ENCODE peak calls at places on chromosomes 3 and 15, in four cellular contexts. N is cardiac fibroblast, E is right atrium auricular region, M is colonic mucosa. R is an unnamed sample.

GRCh38 chr15:76840830-76841460 is 64.2 kb downstream of the SCAPER start:
- DNase-seq in N (peak), E (no peak), M (no peak), R (no peak)

GRCh38 chr3:101941253-101942039 is 92.1 kb downstream of the NFKBIZ start:
- DNase-seq in N (peak), E (no peak), M (no peak), R (no peak)

GRCh38 chr3:148861277-148861869 is 3.7 kb upstream of the CPA3 start:
- DNase-seq in N (peak), E (no peak), M (no peak), R (peak)

GRCh38 chr3:64008952-64009351 is 14.3 kb downstream of the PSMD6 start:
- DNase-seq in N (peak), E (no peak), M (no peak), R (no peak)

GRCh38 chr3:69740103-69741021 is 1.1 kb downstream of the MITF start:
- DNase-seq in N (no peak), E (no peak), M (peak), R (peak)

GRCh38 chr3:178084938-178085816 is 451.1 kb upstream of the KCNMB2 start:
- DNase-seq in N (peak), E (peak), M (peak), R (no peak)

GRCh38 chr15:90160781-90161727 is 40.1 kb upstream of the SEMA4B start:
- DNase-seq in N (no peak), E (no peak), M (peak), R (no peak)

GRCh38 chr15:50024183-50024795 is 94.7 kb downstream of the ATP8B4 start:
- DNase-seq in N (peak), E (no peak), M (no peak), R (no peak)

GRCh38 chr15:40028853-40029252 is 10.1 kb downstream of the SRP14 start:
- DNase-seq in N (no peak), E (no peak), M (no peak), R (no peak)

GRCh38 chr3:172388412-172389078 is 59.7 kb downstream of the GHSR start:
- DNase-seq in N (no peak), E (no peak), M (no peak), R (no peak)

GRCh38 chr3:99747915-99748314 is 69.7 kb upstream of the CMSS1 start:
- DNase-seq in N (peak), E (no peak), M (no peak), R (no peak)
- TF ChIP-seq CTCF in N (peak), E (no peak), M (no peak), R (no peak)

GRCh38 chr3:27228805-27229204 is 140.4 kb downstream of the NEK10 start:
- DNase-seq in N (no peak), E (no peak), M (no peak), R (no peak)
- TF ChIP-seq CTCF in N (no peak), E (no peak), M (no peak), R (no peak)

GRCh38 chr3:10974131-10974530 is 18.4 kb upstream of the SLC6A1 start:
- DNase-seq in N (no peak), E (no peak), M (no peak), R (no peak)

GRCh38 chr3:10972359-10972758 is 20.2 kb upstream of the SLC6A1 start:
- DNase-seq in N (no peak), E (no peak), M (no peak), R (no peak)

GRCh38 chr3:10975695-10976234 is 16.8 kb upstream of the SLC6A1 start:
- DNase-seq in N (no peak), E (no peak), M (no peak), R (no peak)

GRCh38 chr3:10974746-10975375 is 17.7 kb upstream of the SLC6A1 start:
- DNase-seq in N (no peak), E (no peak), M (no peak), R (no peak)

DNA sequence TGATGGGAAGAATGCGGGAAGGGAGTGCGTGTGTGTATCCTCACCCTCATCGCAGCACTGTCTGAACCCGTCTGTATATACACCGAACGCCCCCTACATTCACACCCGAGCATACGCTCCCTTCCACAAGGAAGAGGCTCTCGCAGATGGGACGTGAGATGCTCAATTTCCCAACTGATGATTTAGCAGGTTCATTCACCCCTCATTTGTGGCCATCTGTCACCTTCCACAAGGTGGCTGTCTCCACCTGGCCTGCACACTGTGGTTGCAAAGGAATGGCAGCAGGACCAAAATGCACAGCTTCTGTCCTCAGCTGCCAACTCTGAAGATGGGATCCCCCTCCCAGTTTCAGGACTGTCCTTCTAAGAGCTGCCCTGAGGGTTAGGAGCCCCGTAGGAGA is 19.4 kb upstream of the SLC6A1 start:
- DNase-seq in N (no peak), E (no peak), M (no peak), R (no peak)
- TF ChIP-seq CTCF in N (no peak), E (no peak), M (no peak), R (no peak)

GRCh38 chr15:66252411-66253295 is 897 bp downstream of the MEGF11 start:
- DNase-seq in N (peak), E (peak), M (peak), R (peak)
- TF ChIP-seq CTCF in N (peak), E (peak), M (peak), R (peak)

GRCh38 chr3:66378256-66378655 is 122.6 kb downstream of the LRIG1 start:
- DNase-seq in N (no peak), E (no peak), M (no peak), R (no peak)
- TF ChIP-seq CTCF in N (peak), E (peak), M (peak), R (peak)

GRCh38 chr15:57017024-57017423 is 98.6 kb downstream of the TCF12 start:
- DNase-seq in N (peak), E (no peak), M (no peak), R (no peak)
- TF ChIP-seq CTCF in N (peak), E (no peak), M (no peak), R (no peak)

GRCh38 chr3:31095254-31095653 is 200.8 kb upstream of the GADL1 start:
- DNase-seq in N (no peak), E (no peak), M (no peak), R (no peak)
- TF ChIP-seq CTCF in N (no peak), E (no peak), M (no peak), R (no peak)

GRCh38 chr3:62134061-62134496 is 239.3 kb downstream of the FEZF2 start:
- DNase-seq in N (peak), E (peak), M (peak), R (no peak)

GRCh38 chr3:62131050-62131449 is 242.3 kb downstream of the FEZF2 start:
- DNase-seq in N (no peak), E (no peak), M (no peak), R (no peak)

GRCh38 chr3:62133015-62133414 is 240.3 kb downstream of the FEZF2 start:
- DNase-seq in N (no peak), E (no peak), M (no peak), R (no peak)

GRCh38 chr3:62132027-62132590 is 241.2 kb downstream of the FEZF2 start:
- DNase-seq in N (no peak), E (no peak), M (no peak), R (no peak)

GRCh38 chr3:62131620-62132019 is 241.7 kb downstream of the FEZF2 start:
- DNase-seq in N (peak), E (no peak), M (no peak), R (no peak)
- TF ChIP-seq CTCF in N (peak), E (peak), M (peak), R (no peak)

R was measured in GM13976.